ENCODE peak calls at places on chromosomes 2 and 18, in five cellular contexts. Z, F, G, O and X are unnamed samples.

GRCh38 chr2:100660851-100661584 is 98.2 kb downstream of the PDCL3 start:
- DNase-seq in Z (no peak), F (no peak), G (no peak), O (no peak), X (no peak)

GRCh38 chr2:126900646-126901319 is 2.1 kb downstream of the TEX51 start:
- DNase-seq in Z (no peak), F (no peak), G (no peak), O (no peak), X (no peak)

GRCh38 chr2:118893100-118893499 is 45.7 kb upstream of the EN1 start:
- DNase-seq in Z (no peak), F (no peak), G (no peak), O (no peak), X (no peak)

GRCh38 chr18:64017870-64018269 is 48.0 kb downstream of the SERPINB8 start:
- DNase-seq in Z (no peak), F (no peak), G (no peak), O (peak), X (peak)

GRCh38 chr2:99701503-99701902 is 211.7 kb upstream of the REV1 start:
- DNase-seq in Z (no peak), F (no peak), G (no peak), O (no peak), X (no peak)

GRCh38 chr2:43758738-43759137 is 15.1 kb upstream of the DYNC2LI1 start:
- DNase-seq in Z (no peak), F (no peak), G (no peak), O (no peak), X (peak)

GRCh38 chr2:197191177-197191947 is 119.2 kb downstream of the ANKRD44 start:
- DNase-seq in Z (no peak), F (no peak), G (no peak), O (peak), X (peak)

GRCh38 chr2:216636570-216637450 is 3.6 kb downstream of the IGFBP2 start:
- DNase-seq in Z (no peak), F (no peak), G (no peak), O (peak), X (peak)

GRCh38 chr2:193315428-193316091 is 1120.8 kb upstream of the TMEFF2 start:
- DNase-seq in Z (no peak), F (no peak), G (no peak), O (no peak), X (no peak)